ENCODE peak calls at places on chromosomes 16 and 17, in nine cellular contexts. One of them, this sample, is unnamed.
A peak's percentile ranks its signal among the peaks of the same experiment; 100 is the strongest.

GRCh38 chr17:48491527-48492273 is 39.1 kb downstream of the HOXB1 start:
- DNase-seq in psoas muscle: no peak
- DNase-seq in kidney epithelial cell: no peak
- DNase-seq in BE2C: no peak
- DNase-seq in tibial nerve: no peak
- DNase-seq in GM20000: peak; percentile 39
- DNase-seq in IMR-90: peak; percentile 48
- DNase-seq in cardiac fibroblast: peak; percentile 53
- DNase-seq in suprapubic skin: no peak
- DNase-seq in this sample: no peak

GRCh38 chr17:49817993-49818392 is 29.5 kb downstream of the KAT7 start:
- DNase-seq in psoas muscle: no peak
- DNase-seq in kidney epithelial cell: no peak
- DNase-seq in BE2C: no peak
- DNase-seq in tibial nerve: no peak
- DNase-seq in GM20000: no peak
- DNase-seq in IMR-90: no peak
- DNase-seq in cardiac fibroblast: no peak
- DNase-seq in suprapubic skin: no peak
- DNase-seq in this sample: no peak

GRCh38 chr17:69878661-69879060 is 196.4 kb upstream of the KCNJ16 start:
- DNase-seq in psoas muscle: no peak
- DNase-seq in kidney epithelial cell: no peak
- DNase-seq in BE2C: no peak
- DNase-seq in tibial nerve: no peak
- DNase-seq in GM20000: no peak
- DNase-seq in IMR-90: no peak
- DNase-seq in cardiac fibroblast: peak; percentile 94
- DNase-seq in suprapubic skin: no peak
- DNase-seq in this sample: no peak

GRCh38 chr17:81120149-81120484 is 45.2 kb upstream of the PVALEF start:
- DNase-seq in psoas muscle: no peak
- DNase-seq in kidney epithelial cell: no peak
- DNase-seq in BE2C: no peak
- DNase-seq in tibial nerve: no peak
- DNase-seq in GM20000: no peak
- DNase-seq in IMR-90: no peak
- DNase-seq in cardiac fibroblast: no peak
- DNase-seq in suprapubic skin: no peak
- DNase-seq in this sample: no peak

GRCh38 chr16:80844368-80844767 is 40.0 kb upstream of the CDYL2 start:
- DNase-seq in psoas muscle: no peak
- DNase-seq in kidney epithelial cell: no peak
- DNase-seq in BE2C: no peak
- DNase-seq in tibial nerve: no peak
- DNase-seq in GM20000: no peak
- DNase-seq in IMR-90: no peak
- DNase-seq in cardiac fibroblast: no peak
- DNase-seq in suprapubic skin: no peak
- DNase-seq in this sample: no peak

GRCh38 chr16:11012841-11013240 is 68.5 kb downstream of the CLEC16A start:
- DNase-seq in psoas muscle: no peak
- DNase-seq in kidney epithelial cell: no peak
- DNase-seq in BE2C: no peak
- DNase-seq in tibial nerve: no peak
- DNase-seq in GM20000: no peak
- DNase-seq in IMR-90: no peak
- DNase-seq in cardiac fibroblast: no peak
- DNase-seq in suprapubic skin: no peak
- DNase-seq in this sample: no peak

GRCh38 chr17:354651-355556 is 2.3 kb upstream of the RPH3AL start:
- DNase-seq in psoas muscle: no peak
- DNase-seq in kidney epithelial cell: peak; percentile 85
- DNase-seq in BE2C: no peak
- DNase-seq in tibial nerve: no peak
- DNase-seq in GM20000: no peak
- DNase-seq in IMR-90: no peak
- DNase-seq in cardiac fibroblast: no peak
- DNase-seq in suprapubic skin: no peak
- DNase-seq in this sample: no peak

GRCh38 chr17:42072323-42073187 is 22.2 kb upstream of the C17orf113 start:
- DNase-seq in psoas muscle: peak; percentile 63
- DNase-seq in kidney epithelial cell: no peak
- DNase-seq in BE2C: peak; percentile 44
- DNase-seq in tibial nerve: no peak
- DNase-seq in GM20000: no peak
- DNase-seq in IMR-90: no peak
- DNase-seq in cardiac fibroblast: no peak
- DNase-seq in suprapubic skin: no peak
- DNase-seq in this sample: no peak

GRCh38 chr17:19897108-19897854 is 29.5 kb upstream of the ULK2 start:
- DNase-seq in psoas muscle: peak; percentile 65
- DNase-seq in kidney epithelial cell: no peak
- DNase-seq in BE2C: peak; percentile 13
- DNase-seq in tibial nerve: peak; percentile 41
- DNase-seq in GM20000: no peak
- DNase-seq in IMR-90: no peak
- DNase-seq in cardiac fibroblast: peak; percentile 16
- DNase-seq in suprapubic skin: no peak
- DNase-seq in this sample: no peak

GRCh38 chr16:84175351-84176081 is 11.3 kb downstream of the TAF1C start:
- DNase-seq in psoas muscle: no peak
- DNase-seq in kidney epithelial cell: no peak
- DNase-seq in BE2C: peak; percentile 73
- DNase-seq in tibial nerve: peak; percentile 51
- DNase-seq in GM20000: peak; percentile 66
- DNase-seq in IMR-90: peak; percentile 53
- DNase-seq in cardiac fibroblast: peak; percentile 45
- DNase-seq in suprapubic skin: no peak
- DNase-seq in this sample: no peak

GRCh38 chr17:57480438-57481196 is 224.3 kb downstream of the MSI2 start:
- DNase-seq in psoas muscle: peak; percentile 64
- DNase-seq in kidney epithelial cell: no peak
- DNase-seq in BE2C: no peak
- DNase-seq in tibial nerve: no peak
- DNase-seq in GM20000: no peak
- DNase-seq in IMR-90: peak; percentile 72
- DNase-seq in cardiac fibroblast: peak; percentile 49
- DNase-seq in suprapubic skin: no peak
- DNase-seq in this sample: no peak

GRCh38 chr16:27431773-27432599 is 30.0 kb downstream of the IL21R start:
- DNase-seq in psoas muscle: no peak
- DNase-seq in kidney epithelial cell: no peak
- DNase-seq in BE2C: no peak
- DNase-seq in tibial nerve: no peak
- DNase-seq in GM20000: no peak
- DNase-seq in IMR-90: peak; percentile 45
- DNase-seq in cardiac fibroblast: peak; percentile 33
- DNase-seq in suprapubic skin: no peak
- DNase-seq in this sample: peak; percentile 44

GRCh38 chr17:8375738-8376259 is 705 bp downstream of the KRABD2 start:
- DNase-seq in psoas muscle: no peak
- DNase-seq in kidney epithelial cell: no peak
- DNase-seq in BE2C: no peak
- DNase-seq in tibial nerve: no peak
- DNase-seq in GM20000: peak; percentile 50
- DNase-seq in IMR-90: peak; percentile 29
- DNase-seq in cardiac fibroblast: no peak
- DNase-seq in suprapubic skin: no peak
- DNase-seq in this sample: peak; percentile 46

GRCh38 chr16:57635266-57636097 is 7.1 kb downstream of the ADGRG1 start:
- DNase-seq in psoas muscle: no peak
- DNase-seq in kidney epithelial cell: no peak
- DNase-seq in BE2C: no peak
- DNase-seq in tibial nerve: no peak
- DNase-seq in GM20000: no peak
- DNase-seq in IMR-90: no peak
- DNase-seq in cardiac fibroblast: no peak
- DNase-seq in suprapubic skin: no peak
- DNase-seq in this sample: no peak

GRCh38 chr17:30969989-30970680 is 704 bp upstream of the RNF135 start:
- DNase-seq in psoas muscle: peak; percentile 39
- DNase-seq in kidney epithelial cell: no peak
- DNase-seq in BE2C: no peak
- DNase-seq in tibial nerve: no peak
- DNase-seq in GM20000: peak; percentile 60
- DNase-seq in IMR-90: no peak
- DNase-seq in cardiac fibroblast: no peak
- DNase-seq in suprapubic skin: peak; percentile 62
- DNase-seq in this sample: peak; percentile 39

GRCh38 chr17:6544770-6545169 is 11.6 kb downstream of the PITPNM3 start:
- DNase-seq in psoas muscle: no peak
- DNase-seq in kidney epithelial cell: no peak
- DNase-seq in BE2C: no peak
- DNase-seq in tibial nerve: no peak
- DNase-seq in GM20000: no peak
- DNase-seq in IMR-90: no peak
- DNase-seq in cardiac fibroblast: no peak
- DNase-seq in suprapubic skin: no peak
- DNase-seq in this sample: no peak

GRCh38 chr17:39014795-39015545 is 47.8 kb upstream of the FBXO47 start:
- DNase-seq in psoas muscle: no peak
- DNase-seq in kidney epithelial cell: no peak
- DNase-seq in BE2C: no peak
- DNase-seq in tibial nerve: no peak
- DNase-seq in GM20000: no peak
- DNase-seq in IMR-90: no peak
- DNase-seq in cardiac fibroblast: peak; percentile 36
- DNase-seq in suprapubic skin: peak; percentile 53
- DNase-seq in this sample: no peak

GRCh38 chr17:36600936-36601302 is 464 bp upstream of the MRM1 start:
- DNase-seq in psoas muscle: no peak
- DNase-seq in kidney epithelial cell: no peak
- DNase-seq in BE2C: no peak
- DNase-seq in tibial nerve: no peak
- DNase-seq in GM20000: no peak
- DNase-seq in IMR-90: no peak
- DNase-seq in cardiac fibroblast: no peak
- DNase-seq in suprapubic skin: no peak
- DNase-seq in this sample: no peak

GRCh38 chr17:36602030-36602737 is 801 bp downstream of the MRM1 start:
- DNase-seq in psoas muscle: peak; percentile 50
- DNase-seq in kidney epithelial cell: no peak
- DNase-seq in BE2C: no peak
- DNase-seq in tibial nerve: no peak
- DNase-seq in GM20000: no peak
- DNase-seq in IMR-90: peak; percentile 9
- DNase-seq in cardiac fibroblast: peak; percentile 30
- DNase-seq in suprapubic skin: peak; percentile 61
- DNase-seq in this sample: no peak

GRCh38 chr17:36600477-36600876 is 906 bp upstream of the MRM1 start:
- DNase-seq in psoas muscle: no peak
- DNase-seq in kidney epithelial cell: no peak
- DNase-seq in BE2C: no peak
- DNase-seq in tibial nerve: no peak
- DNase-seq in GM20000: no peak
- DNase-seq in IMR-90: no peak
- DNase-seq in cardiac fibroblast: no peak
- DNase-seq in suprapubic skin: no peak
- DNase-seq in this sample: no peak

GRCh38 chr17:36602924-36603384 is 1.6 kb downstream of the MRM1 start:
- DNase-seq in psoas muscle: peak; percentile 56
- DNase-seq in kidney epithelial cell: no peak
- DNase-seq in BE2C: peak; percentile 81
- DNase-seq in tibial nerve: peak; percentile 28
- DNase-seq in GM20000: peak; percentile 80
- DNase-seq in IMR-90: peak; percentile 69
- DNase-seq in cardiac fibroblast: peak; percentile 77
- DNase-seq in suprapubic skin: peak; percentile 71
- DNase-seq in this sample: peak; percentile 80

GRCh38 chr17:36601303-36602029 is at the start of gene MRM1:
- DNase-seq in psoas muscle: peak; percentile 98
- DNase-seq in kidney epithelial cell: peak; percentile 69
- DNase-seq in BE2C: peak; percentile 97
- DNase-seq in tibial nerve: peak; percentile 79
- DNase-seq in GM20000: peak; percentile 95
- DNase-seq in IMR-90: peak; percentile 89
- DNase-seq in cardiac fibroblast: peak; percentile 91
- DNase-seq in suprapubic skin: peak; percentile 94
- DNase-seq in this sample: peak; percentile 96
- TF ChIP-seq CTCF in psoas muscle: no peak
- TF ChIP-seq CTCF in kidney epithelial cell: peak; percentile 21
- TF ChIP-seq CTCF in BE2C: no peak
- TF ChIP-seq CTCF in tibial nerve: peak; percentile 21
- TF ChIP-seq CTCF in GM20000: no peak
- TF ChIP-seq CTCF in IMR-90: peak; percentile 23
- TF ChIP-seq CTCF in cardiac fibroblast: peak; percentile 25
- TF ChIP-seq CTCF in suprapubic skin: no peak
- TF ChIP-seq CTCF in this sample: peak; percentile 23

GRCh38 chr17:44952946-44953475 is 5.4 kb upstream of the KIF18B start:
- DNase-seq in psoas muscle: no peak
- DNase-seq in kidney epithelial cell: no peak
- DNase-seq in BE2C: no peak
- DNase-seq in tibial nerve: no peak
- DNase-seq in GM20000: no peak
- DNase-seq in IMR-90: no peak
- DNase-seq in cardiac fibroblast: no peak
- DNase-seq in suprapubic skin: no peak
- DNase-seq in this sample: no peak
- TF ChIP-seq CTCF in psoas muscle: no peak
- TF ChIP-seq CTCF in kidney epithelial cell: no peak
- TF ChIP-seq CTCF in BE2C: peak; percentile 10
- TF ChIP-seq CTCF in tibial nerve: no peak
- TF ChIP-seq CTCF in GM20000: no peak
- TF ChIP-seq CTCF in IMR-90: no peak
- TF ChIP-seq CTCF in cardiac fibroblast: no peak
- TF ChIP-seq CTCF in suprapubic skin: no peak
- TF ChIP-seq CTCF in this sample: no peak

GRCh38 chr17:82416771-82417170 is 1.4 kb upstream of the HEXD start:
- DNase-seq in psoas muscle: no peak
- DNase-seq in kidney epithelial cell: no peak
- DNase-seq in BE2C: no peak
- DNase-seq in tibial nerve: no peak
- DNase-seq in GM20000: no peak
- DNase-seq in IMR-90: no peak
- DNase-seq in cardiac fibroblast: no peak
- DNase-seq in suprapubic skin: no peak
- DNase-seq in this sample: no peak
- TF ChIP-seq CTCF in psoas muscle: no peak
- TF ChIP-seq CTCF in kidney epithelial cell: no peak
- TF ChIP-seq CTCF in BE2C: peak; percentile 32
- TF ChIP-seq CTCF in tibial nerve: no peak
- TF ChIP-seq CTCF in GM20000: no peak
- TF ChIP-seq CTCF in IMR-90: no peak
- TF ChIP-seq CTCF in cardiac fibroblast: peak; percentile 21
- TF ChIP-seq CTCF in suprapubic skin: no peak
- TF ChIP-seq CTCF in this sample: no peak

DNA sequence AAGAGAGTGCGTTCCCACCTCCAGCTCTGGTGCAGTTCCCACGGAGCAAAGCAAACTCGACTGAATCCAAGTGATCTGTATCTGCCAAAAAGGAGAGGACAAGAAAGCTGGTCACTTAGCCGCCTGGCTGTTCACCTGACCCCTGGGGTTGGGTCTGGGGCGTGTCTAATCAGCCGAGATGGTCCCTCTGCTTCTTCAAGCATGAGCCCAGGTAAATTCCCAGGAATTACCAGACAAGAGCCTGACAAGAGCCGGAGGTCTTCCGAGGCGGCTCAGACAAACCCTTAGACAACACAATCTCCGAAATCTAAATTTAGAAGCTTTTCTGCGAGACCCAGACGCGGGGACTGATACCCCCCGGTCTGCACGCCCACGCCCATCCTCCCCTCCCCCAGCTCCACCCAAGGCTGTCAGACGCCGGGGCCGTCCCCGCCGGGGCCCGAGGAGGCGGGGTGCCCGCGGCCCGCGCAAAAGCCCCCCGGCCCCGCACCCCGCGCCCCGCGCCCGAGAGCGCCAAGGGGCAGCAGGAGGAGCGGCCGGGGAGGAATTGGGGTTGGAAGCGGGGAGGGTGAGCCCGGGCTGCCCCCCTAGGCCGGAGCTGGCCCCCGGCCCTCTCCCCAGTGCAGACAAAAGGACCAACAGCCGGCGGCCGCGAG is 661 bp downstream of the ZNF821 start:
- DNase-seq in psoas muscle: peak; percentile 60
- DNase-seq in kidney epithelial cell: no peak
- DNase-seq in BE2C: peak; percentile 55
- DNase-seq in tibial nerve: no peak
- DNase-seq in GM20000: peak; percentile 80
- DNase-seq in IMR-90: peak; percentile 6
- DNase-seq in cardiac fibroblast: no peak
- DNase-seq in suprapubic skin: no peak
- DNase-seq in this sample: peak; percentile 68
- TF ChIP-seq CTCF in psoas muscle: no peak
- TF ChIP-seq CTCF in kidney epithelial cell: peak; percentile 39
- TF ChIP-seq CTCF in BE2C: no peak
- TF ChIP-seq CTCF in tibial nerve: no peak
- TF ChIP-seq CTCF in GM20000: peak; percentile 28
- TF ChIP-seq CTCF in IMR-90: peak; percentile 34
- TF ChIP-seq CTCF in cardiac fibroblast: no peak
- TF ChIP-seq CTCF in suprapubic skin: no peak
- TF ChIP-seq CTCF in this sample: peak; percentile 43

This sample was measured in GM13976.